ENCODE peak calls at places on chromosomes 1 and 21, in seven cellular contexts. B is epithelial cell of esophagus; W is kidney epithelial cell; Q is fibroblast of pulmonary artery; M is CD8-positive, alpha-beta T cell; X is osteocyte; F is cardiac fibroblast. C is an unnamed sample.

GRCh38 chr21:37460196-37460595 is 93.6 kb downstream of the DYRK1A start:
- DNase-seq in M (no peak), F (no peak), X (no peak), B (no peak), W (no peak), Q (no peak), C (no peak)

GRCh38 chr1:187477103-187477502 is 648.4 kb downstream of the PLA2G4A start:
- DNase-seq in W (no peak), M (no peak), B (peak; percentile 13), X (no peak), F (peak; percentile 22), Q (peak; percentile 38), C (no peak)

GRCh38 chr1:97712980-97713379 is 207.9 kb downstream of the DPYD start:
- DNase-seq in W (no peak), X (no peak), M (no peak), Q (no peak), F (no peak), B (no peak), C (no peak)

GRCh38 chr1:44418022-44418673 is 13.1 kb downstream of the RNF220 start:
- DNase-seq in X (no peak), F (no peak), Q (no peak), M (no peak), W (no peak), B (no peak), C (no peak)

GRCh38 chr1:65264197-65264929 is 45.0 kb upstream of the DNAJC6 start:
- DNase-seq in M (no peak), X (no peak), B (peak; percentile 74), Q (peak; percentile 62), F (peak; percentile 60), W (no peak), C (no peak)

GRCh38 chr1:57824535-57824934 is 400.7 kb upstream of the DAB1 start:
- DNase-seq in B (peak; percentile 87), F (no peak), M (no peak), W (no peak), X (no peak), Q (no peak), C (no peak)

GRCh38 chr1:83996175-83996574 is 2.8 kb downstream of the TTLL7 start:
- DNase-seq in F (no peak), Q (no peak), W (no peak), M (no peak), X (no peak), B (no peak), C (no peak)

GRCh38 chr1:154992721-154993571 is 440 bp upstream of the LENEP start:
- DNase-seq in B (no peak), M (no peak), Q (peak; percentile 67), W (no peak), X (no peak), F (peak; percentile 57), C (no peak)

GRCh38 chr1:24743404-24744211 is 1.6 kb upstream of the CLIC4 start:
- DNase-seq in F (peak; percentile 80), X (no peak), Q (peak; percentile 64), M (no peak), B (peak; percentile 85), W (no peak), C (no peak)

GRCh38 chr1:8083739-8084484 is 57.8 kb upstream of the ERRFI1 start:
- DNase-seq in Q (peak; percentile 75), X (no peak), M (no peak), B (peak; percentile 39), W (no peak), F (peak; percentile 78), C (no peak)

GRCh38 chr1:2356911-2357845 is 34.2 kb downstream of the MORN1 start:
- DNase-seq in Q (no peak), B (no peak), W (no peak), M (peak; percentile 13), X (no peak), F (no peak), C (no peak)

GRCh38 chr1:32944180-32944579 is 20.4 kb downstream of the RNF19B start:
- DNase-seq in Q (no peak), B (no peak), F (no peak), M (no peak), W (no peak), X (no peak), C (no peak)

GRCh38 chr1:29279896-29280779 is 43.8 kb downstream of the PTPRU start:
- DNase-seq in F (peak; percentile 29), W (no peak), B (no peak), X (no peak), Q (peak; percentile 38), M (no peak), C (no peak)

DNA sequence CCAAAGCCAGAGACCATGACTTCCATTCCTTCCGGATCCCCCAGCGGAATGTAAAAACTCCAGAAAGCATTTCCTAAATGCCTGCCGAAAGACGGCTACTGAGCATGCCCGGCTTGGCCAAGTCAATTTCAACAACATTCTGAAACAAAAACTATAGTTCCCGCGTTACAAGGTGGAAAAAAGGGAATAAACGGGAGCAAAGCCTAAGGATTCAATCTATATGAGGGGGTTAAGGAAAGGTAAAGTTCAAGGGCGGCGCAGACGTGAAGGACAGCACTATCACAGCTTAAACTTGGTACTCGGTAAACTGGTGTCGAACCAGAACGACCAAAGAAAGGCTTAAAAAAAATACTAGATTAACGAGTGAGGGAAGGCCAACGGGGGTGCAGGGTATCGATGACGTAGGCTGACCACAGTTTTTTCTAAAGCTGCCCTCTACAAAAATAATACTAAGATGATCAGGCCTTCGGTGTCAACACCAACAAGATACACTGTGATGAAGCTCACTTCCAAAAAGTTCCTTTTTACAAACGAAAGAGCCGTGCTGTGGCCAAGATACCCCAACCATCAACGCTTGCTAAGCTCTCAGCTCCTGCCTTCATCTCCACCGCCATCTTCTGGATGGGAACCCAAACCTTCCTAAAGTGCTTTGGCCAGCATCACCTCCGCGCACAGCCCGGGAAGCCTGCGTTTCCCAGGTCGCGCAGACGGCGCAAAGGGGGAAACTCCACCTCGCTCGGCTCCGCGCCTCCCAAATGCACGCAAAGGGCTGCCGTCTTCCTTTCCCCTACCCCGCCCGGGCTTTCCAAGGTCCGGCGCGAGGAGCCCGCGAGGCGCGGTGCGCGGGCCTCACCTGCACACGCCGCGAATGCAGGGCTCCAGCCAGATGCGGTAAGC is 730 bp downstream of the USP48 start:
- DNase-seq in B (peak; percentile 71), W (no peak), M (peak; percentile 61), F (peak; percentile 72), X (no peak), Q (peak; percentile 68), C (no peak)
- TF ChIP-seq CTCF in B (peak; percentile 43), W (peak; percentile 41), M (no peak), F (peak; percentile 33), X (peak; percentile 58), Q (peak; percentile 41), C (no peak)

GRCh38 chr1:30977511-30977910 is 69.0 kb upstream of the SDC3 start:
- DNase-seq in M (no peak), Q (no peak), B (no peak), X (no peak), F (no peak), W (no peak), C (no peak)

GRCh38 chr1:30974536-30974935 is 66.0 kb upstream of the SDC3 start:
- DNase-seq in F (no peak), X (no peak), Q (no peak), M (no peak), B (no peak), W (no peak), C (no peak)

GRCh38 chr1:30976143-30976542 is 67.6 kb upstream of the SDC3 start:
- DNase-seq in Q (peak; percentile 68), X (no peak), F (peak; percentile 85), W (no peak), M (no peak), B (peak; percentile 13), C (no peak)

GRCh38 chr1:30975217-30975616 is 66.7 kb upstream of the SDC3 start:
- DNase-seq in F (no peak), B (no peak), Q (no peak), W (no peak), X (no peak), M (no peak), C (no peak)

GRCh38 chr1:30977105-30977504 is 68.5 kb upstream of the SDC3 start:
- DNase-seq in B (peak; percentile 8), W (no peak), Q (peak; percentile 22), M (no peak), F (peak; percentile 26), X (no peak), C (no peak)
- TF ChIP-seq CTCF in B (peak; percentile 35), W (peak; percentile 21), Q (peak; percentile 16), M (no peak), F (peak; percentile 25), X (peak; percentile 52), C (no peak)

GRCh38 chr1:223175633-223176032 is 32.6 kb upstream of the TLR5 start:
- DNase-seq in W (no peak), Q (no peak), B (no peak), X (no peak), F (no peak), M (no peak), C (no peak)

GRCh38 chr1:223179280-223179679 is 36.2 kb upstream of the TLR5 start:
- DNase-seq in X (no peak), F (no peak), Q (no peak), M (no peak), W (no peak), B (no peak), C (no peak)

GRCh38 chr1:223176437-223176836 is 33.4 kb upstream of the TLR5 start:
- DNase-seq in M (no peak), F (no peak), B (peak; percentile 54), X (no peak), W (no peak), Q (no peak), C (no peak)

GRCh38 chr1:223177681-223178080 is 34.6 kb upstream of the TLR5 start:
- DNase-seq in M (no peak), F (no peak), Q (no peak), B (no peak), W (no peak), X (no peak), C (no peak)

DNA sequence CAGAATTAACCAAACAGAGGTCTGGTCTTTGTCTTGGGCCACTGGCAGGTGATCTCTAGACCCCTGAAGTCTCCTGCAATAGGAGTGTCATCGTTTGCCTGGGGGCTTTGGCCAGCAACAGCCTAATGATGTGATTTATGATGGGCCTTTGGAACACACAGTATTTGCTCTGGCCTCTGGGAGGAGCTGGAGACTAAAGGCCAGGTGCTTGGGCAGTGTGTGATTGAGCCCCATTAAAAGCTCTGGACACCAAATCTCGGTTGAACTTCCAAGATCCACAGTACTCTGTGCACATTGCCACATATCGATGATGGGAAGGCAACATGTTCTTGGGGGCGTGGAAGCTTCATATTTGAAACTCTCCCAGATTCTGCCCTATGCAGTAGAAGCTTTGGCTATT is 32.0 kb upstream of the TLR5 start:
- DNase-seq in F (no peak), W (no peak), M (no peak), B (peak; percentile 38), X (no peak), Q (no peak), C (no peak)
- TF ChIP-seq CTCF in F (no peak), W (peak; percentile 36), M (no peak), B (peak; percentile 31), X (no peak), Q (no peak), C (no peak)

DNA sequence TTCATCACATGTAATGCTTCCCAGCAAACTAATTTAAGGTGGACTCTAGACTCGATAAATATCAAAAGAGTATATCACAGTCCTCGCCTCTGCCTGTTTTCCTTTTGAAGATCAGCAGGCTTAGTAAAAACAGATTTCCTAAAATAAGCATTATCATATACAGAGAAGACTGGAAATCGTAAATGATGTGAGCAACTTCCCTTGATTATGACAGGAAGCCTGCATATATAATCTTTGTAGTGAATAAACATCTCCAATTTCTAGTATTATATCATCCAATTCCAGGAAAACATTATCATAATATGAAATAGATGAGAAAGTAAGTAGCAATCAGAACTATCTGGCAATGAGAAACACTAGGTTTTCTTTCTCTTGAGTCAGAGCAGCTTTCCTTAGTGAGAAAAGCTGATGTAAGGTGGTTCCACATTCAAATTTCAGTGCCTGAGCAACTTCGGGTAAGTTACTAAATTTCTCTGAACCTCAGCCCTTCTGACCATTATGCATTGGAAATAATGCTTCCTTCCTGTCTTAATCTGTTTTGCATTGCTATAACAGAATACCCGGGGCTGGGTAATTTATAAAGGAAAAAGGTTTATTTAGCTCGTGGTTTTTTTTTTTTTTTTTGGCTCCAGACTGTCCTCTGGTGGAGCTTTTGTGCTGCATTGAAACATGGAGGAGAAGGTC is 12.6 kb upstream of the POU2F1 start:
- DNase-seq in X (no peak), Q (no peak), M (no peak), F (no peak), B (no peak), W (no peak), C (no peak)
- TF ChIP-seq CTCF in X (peak; percentile 26), Q (peak; percentile 16), M (no peak), F (peak; percentile 43), B (no peak), W (peak; percentile 9), C (no peak)